ENCODE peak calls at places on chromosomes 1 and 21, in four cellular contexts. W, T, K and B are unnamed samples.

GRCh38 chr1:181263444-181263843 is 174.9 kb downstream of the IER5 start:
- DNase-seq in W (no peak), T (no peak), K (no peak), B (no peak)

GRCh38 chr1:6245869-6246496 is 2.0 kb downstream of the HES3 start:
- DNase-seq in W (no peak), T (peak; percentile 71), K (no peak), B (no peak)

GRCh38 chr1:36804669-36805314 is 229.5 kb downstream of the GRIK3 start:
- DNase-seq in W (no peak), T (no peak), K (no peak), B (no peak)

GRCh38 chr21:15774590-15774989 is 44.8 kb downstream of the USP25 start:
- DNase-seq in W (no peak), T (no peak), K (no peak), B (no peak)

GRCh38 chr1:61181016-61181560 is 98.7 kb downstream of the NFIA start:
- DNase-seq in W (no peak), T (no peak), K (no peak), B (no peak)

GRCh38 chr1:53585116-53585515 is 125.9 kb downstream of the DMRTB1 start:
- DNase-seq in W (no peak), T (no peak), K (no peak), B (no peak)

GRCh38 chr1:27357281-27358037 is 9.3 kb downstream of the MAP3K6 start:
- DNase-seq in W (peak; percentile 78), T (peak; percentile 67), K (peak; percentile 26), B (no peak)

GRCh38 chr1:111062081-111062480 is 77.8 kb downstream of the DRAM2 start:
- DNase-seq in W (no peak), T (no peak), K (no peak), B (no peak)

GRCh38 chr1:20233394-20233793 is 47.1 kb upstream of the PLA2G2C start:
- DNase-seq in W (peak; percentile 28), T (no peak), K (no peak), B (no peak)